ENCODE peak calls at places on chromosomes 2 and 18, in five cellular contexts. One of them, this sample, is unnamed.

GRCh38 chr2:186599186-186599778 is 9.4 kb downstream of the ITGAV start:
- DNase-seq in NAMALWA: no peak
- DNase-seq in NCI-H774: no peak
- DNase-seq in CD8-positive, alpha-beta T cell: no peak
- DNase-seq in H9: no peak
- DNase-seq in this sample: no peak

GRCh38 chr2:218892693-218893348 is 12.2 kb downstream of the WNT10A start:
- DNase-seq in NAMALWA: peak; percentile 94
- DNase-seq in NCI-H774: peak; percentile 65
- DNase-seq in CD8-positive, alpha-beta T cell: peak; percentile 92
- DNase-seq in H9: peak; percentile 81
- DNase-seq in this sample: peak; percentile 78

GRCh38 chr18:2985628-2986027 is 27.3 kb downstream of the LPIN2 start:
- DNase-seq in NAMALWA: peak; percentile 69
- DNase-seq in NCI-H774: no peak
- DNase-seq in CD8-positive, alpha-beta T cell: no peak
- DNase-seq in H9: no peak
- DNase-seq in this sample: no peak

GRCh38 chr2:240813231-240813921 is 6.6 kb downstream of the KIF1A start:
- DNase-seq in NAMALWA: no peak
- DNase-seq in NCI-H774: no peak
- DNase-seq in CD8-positive, alpha-beta T cell: no peak
- DNase-seq in H9: peak; percentile 19
- DNase-seq in this sample: no peak

GRCh38 chr2:229118947-229119346 is 152.1 kb downstream of the PID1 start:
- DNase-seq in NAMALWA: no peak
- DNase-seq in NCI-H774: no peak
- DNase-seq in CD8-positive, alpha-beta T cell: no peak
- DNase-seq in H9: no peak
- DNase-seq in this sample: no peak

GRCh38 chr2:54254180-54254579 is 1.8 kb downstream of the TSPYL6 start:
- DNase-seq in NAMALWA: no peak
- DNase-seq in NCI-H774: no peak
- DNase-seq in CD8-positive, alpha-beta T cell: no peak
- DNase-seq in H9: no peak
- DNase-seq in this sample: peak; percentile 8

GRCh38 chr2:101958071-101958470 is 33.7 kb upstream of the IL1R2 start:
- DNase-seq in NAMALWA: no peak
- DNase-seq in NCI-H774: no peak
- DNase-seq in CD8-positive, alpha-beta T cell: no peak
- DNase-seq in H9: no peak
- DNase-seq in this sample: no peak

GRCh38 chr2:33607905-33608304 is 8.8 kb upstream of the FAM98A start:
- DNase-seq in NAMALWA: no peak
- DNase-seq in NCI-H774: no peak
- DNase-seq in CD8-positive, alpha-beta T cell: no peak
- DNase-seq in H9: no peak
- DNase-seq in this sample: peak; percentile 7

GRCh38 chr2:241842620-241843211 is 16.0 kb downstream of the PDCD1 start:
- DNase-seq in NAMALWA: no peak
- DNase-seq in NCI-H774: no peak
- DNase-seq in CD8-positive, alpha-beta T cell: peak; percentile 79
- DNase-seq in H9: peak; percentile 32
- DNase-seq in this sample: no peak

GRCh38 chr18:48565105-48565504 is 26.3 kb downstream of the CTIF start:
- DNase-seq in NAMALWA: no peak
- DNase-seq in NCI-H774: no peak
- DNase-seq in CD8-positive, alpha-beta T cell: no peak
- DNase-seq in H9: no peak
- DNase-seq in this sample: no peak

GRCh38 chr2:113962692-113963480 is 73.0 kb downstream of the ACTR3 start:
- DNase-seq in NAMALWA: no peak
- DNase-seq in NCI-H774: no peak
- DNase-seq in CD8-positive, alpha-beta T cell: no peak
- DNase-seq in H9: no peak
- DNase-seq in this sample: no peak

GRCh38 chr2:215760526-215760925 is 252.8 kb downstream of the MREG start:
- DNase-seq in NAMALWA: no peak
- DNase-seq in NCI-H774: no peak
- DNase-seq in CD8-positive, alpha-beta T cell: no peak
- DNase-seq in H9: no peak
- DNase-seq in this sample: no peak

GRCh38 chr18:66495844-66496243 is 108.0 kb downstream of the CDH19 start:
- DNase-seq in NAMALWA: peak; percentile 79
- DNase-seq in NCI-H774: peak; percentile 43
- DNase-seq in CD8-positive, alpha-beta T cell: no peak
- DNase-seq in H9: peak; percentile 69
- DNase-seq in this sample: peak; percentile 90

This sample was measured in GM23338.